ENCODE peak calls at places on chromosomes 13 and 19, in ten cellular contexts. U, Z, I, K, N, Y, P, E, B and S are unnamed samples. For H3K27me3, the result is how much of the 10 kb centered on the place peaks cover.

GRCh38 chr19:6030214-6030507 is 52.2 kb upstream of the RANBP3 start:
- DNase-seq in U (no peak), Z (no peak), I (no peak), K (no peak), N (no peak), Y (peak), P (no peak), E (no peak), B (no peak), S (no peak)

GRCh38 chr13:76667551-76667950 is 218.7 kb downstream of the KCTD12 start:
- DNase-seq in U (no peak), Z (no peak), I (no peak), K (no peak), N (no peak), Y (peak), P (no peak), E (no peak), B (no peak), S (no peak)

GRCh38 chr19:3350014-3350663 is 16.2 kb upstream of the NFIC start:
- DNase-seq in U (no peak), Z (no peak), I (no peak), K (no peak), N (no peak), Y (no peak), P (no peak), E (no peak), B (no peak), S (no peak)

GRCh38 chr13:98443329-98443728 is 133.6 kb downstream of the STK24 start:
- DNase-seq in U (no peak), Z (no peak), I (no peak), K (no peak), N (no peak), Y (peak), P (peak), E (no peak), B (no peak), S (no peak)

GRCh38 chr19:802888-803561 is 5.8 kb downstream of the PTBP1 start:
- DNase-seq in U (no peak), Z (no peak), I (no peak), K (no peak), N (no peak), Y (no peak), P (no peak), E (no peak), B (no peak), S (no peak)

GRCh38 chr19:7417671-7418324 is 69.1 kb downstream of the ARHGEF18 start:
- DNase-seq in U (no peak), Z (no peak), I (no peak), K (no peak), N (no peak), Y (peak), P (no peak), E (no peak), B (no peak), S (no peak)

GRCh38 chr19:4030552-4030951 is 23.0 kb downstream of the PIAS4 start:
- DNase-seq in U (no peak), Z (no peak), I (no peak), K (no peak), N (no peak), Y (no peak), P (no peak), E (no peak), B (no peak), S (no peak)

GRCh38 chr19:4988770-4989251 is 19.9 kb downstream of the KDM4B start:
- DNase-seq in U (peak), Z (no peak), I (no peak), K (peak), N (no peak), Y (peak), P (no peak), E (no peak), B (no peak), S (peak)

GRCh38 chr13:109256866-109257760 is 529.3 kb downstream of the IRS2 start:
- DNase-seq in U (no peak), Z (no peak), I (no peak), K (no peak), N (no peak), Y (peak), P (no peak), E (no peak), B (no peak), S (no peak)

GRCh38 chr13:113904411-113904810 is 40.5 kb upstream of the GAS6 start:
- DNase-seq in U (no peak), Z (peak), I (peak), K (peak), N (no peak), Y (no peak), P (no peak), E (peak), B (peak), S (peak)

GRCh38 chr13:76955236-76955635 is 6.9 kb downstream of the ACOD1 start:
- DNase-seq in U (no peak), Z (no peak), I (no peak), K (no peak), N (no peak), Y (no peak), P (no peak), E (no peak), B (no peak), S (no peak)

GRCh38 chr13:90365130-90365529 is 982.4 kb upstream of the MIR17HG start:
- DNase-seq in U (no peak), Z (no peak), I (no peak), K (no peak), N (no peak), Y (no peak), P (no peak), E (no peak), B (no peak), S (no peak)

GRCh38 chr19:35736913-35737886 is 5.1 kb downstream of the IGFLR1 start:
- DNase-seq in U (no peak), Z (no peak), I (no peak), K (no peak), N (no peak), Y (no peak), P (no peak), E (no peak), B (no peak), S (peak)

GRCh38 chr19:40923934-40924391 is 41.9 kb upstream of the CYP2A7 start:
- DNase-seq in U (no peak), Z (no peak), I (no peak), K (no peak), N (no peak), Y (no peak), P (peak), E (no peak), B (no peak), S (no peak)

GRCh38 chr13:30805603-30806011 is 70.3 kb downstream of the ALOX5AP start:
- DNase-seq in U (no peak), Z (no peak), I (no peak), K (no peak), N (peak), Y (no peak), P (no peak), E (peak), B (no peak), S (peak)

GRCh38 chr19:40809358-40810086 is 10.5 kb downstream of the EGLN2 start:
- DNase-seq in U (no peak), Z (no peak), I (no peak), K (no peak), N (no peak), Y (no peak), P (no peak), E (no peak), B (no peak), S (no peak)

GRCh38 chr13:73657821-73658540 is 476.2 kb downstream of the KLF12 start:
- DNase-seq in U (no peak), Z (no peak), I (no peak), K (no peak), N (no peak), Y (no peak), P (no peak), E (peak), B (no peak), S (peak)

GRCh38 chr19:19650331-19650730 is 6.9 kb upstream of the GMIP start:
- DNase-seq in U (no peak), Z (no peak), I (no peak), K (no peak), N (no peak), Y (no peak), P (no peak), E (no peak), B (no peak), S (no peak)

GRCh38 chr19:30349131-30349730 is 23.0 kb upstream of the ZNF536 start:
- DNase-seq in U (no peak), Z (no peak), I (no peak), K (no peak), N (no peak), Y (no peak), P (no peak), E (no peak), B (peak), S (no peak)

GRCh38 chr13:40478775-40479174 is 187.7 kb downstream of the FOXO1 start:
- DNase-seq in U (no peak), Z (no peak), I (no peak), K (no peak), N (no peak), Y (no peak), P (no peak), E (no peak), B (no peak), S (no peak)

GRCh38 chr13:54945978-54946377 is 1917.4 kb downstream of the OLFM4 start:
- DNase-seq in U (no peak), Z (peak), I (no peak), K (no peak), N (no peak), Y (no peak), P (no peak), E (no peak), B (no peak), S (no peak)

GRCh38 chr13:75581874-75582640 is 32.5 kb downstream of the UCHL3 start:
- DNase-seq in U (no peak), Z (no peak), I (no peak), K (no peak), N (no peak), Y (no peak), P (no peak), E (no peak), B (no peak), S (no peak)

GRCh38 chr19:17035842-17036424 is 9.3 kb upstream of the CPAMD8 start:
- DNase-seq in U (no peak), Z (no peak), I (no peak), K (no peak), N (no peak), Y (no peak), P (peak), E (no peak), B (no peak), S (peak)
- H3K27me3 ChIP-seq in U (under half), Z (under half), I (under half), K (under half), N (under half), Y (under half), P (under half), E (under half), B (under half), S (under half)

GRCh38 chr13:27969073-27969865 is at the start of gene CDX2:
- DNase-seq in U (no peak), Z (peak), I (peak), K (no peak), N (no peak), Y (no peak), P (no peak), E (no peak), B (no peak), S (no peak)
- H3K4me3 ChIP-seq in U (peak), Z (peak), I (peak), K (peak), N (no peak), Y (no peak), P (no peak), E (no peak), B (peak), S (no peak)

DNA sequence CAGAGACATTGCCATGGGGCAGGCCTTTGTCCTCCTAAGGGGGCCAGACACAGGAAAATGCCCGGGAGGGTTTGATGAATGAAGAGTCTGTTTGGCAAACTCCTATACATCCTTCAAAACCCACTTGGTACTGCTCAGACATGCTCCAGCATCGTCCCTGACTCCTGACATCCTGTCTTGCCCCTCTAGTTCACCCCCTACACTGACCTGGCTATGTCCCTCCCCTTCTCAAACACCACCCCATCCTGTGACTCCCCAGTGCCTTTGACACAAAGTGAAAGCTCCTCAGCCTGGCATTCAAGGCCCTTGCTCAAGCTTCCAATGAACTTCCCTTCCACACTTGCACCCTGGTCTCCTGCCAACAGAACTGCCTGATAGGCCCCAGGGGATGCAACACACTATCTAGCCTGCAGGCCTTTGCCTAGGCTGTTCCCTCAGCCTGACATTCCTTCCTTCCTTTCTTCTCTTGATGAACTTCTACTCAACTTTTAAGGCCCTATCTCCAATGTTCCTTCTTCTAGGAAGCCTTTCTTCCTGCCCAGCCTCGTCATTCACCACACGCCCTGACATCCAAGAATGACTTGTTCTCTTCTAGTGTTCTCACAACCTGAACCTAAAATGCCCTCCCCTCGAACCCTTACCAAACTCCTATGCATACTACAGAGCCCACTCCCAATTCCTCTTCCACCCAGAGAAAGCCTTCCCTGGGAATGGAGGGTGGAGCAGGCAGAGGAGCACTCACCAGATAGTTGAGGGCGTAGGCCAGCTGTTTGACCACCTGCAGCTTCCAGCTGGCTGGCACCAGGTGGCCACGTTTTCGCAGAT is 12.4 kb downstream of the JAK3 start:
- DNase-seq in U (no peak), Z (no peak), I (no peak), K (no peak), N (no peak), Y (no peak), P (no peak), E (no peak), B (no peak), S (no peak)
- H3K27ac ChIP-seq in U (no peak), Z (no peak), I (no peak), K (no peak), N (no peak), Y (no peak), P (no peak), E (no peak), B (no peak), S (no peak)

GRCh38 chr13:94716016-94716415 is 3.7 kb upstream of the SOX21 start:
- DNase-seq in U (no peak), Z (peak), I (no peak), K (no peak), N (no peak), Y (no peak), P (no peak), E (no peak), B (no peak), S (no peak)
- H3K27me3 ChIP-seq in U (under half), Z (under half), I (under half), K (under half), N (under half), Y (under half), P (half or more), E (half or more), B (under half), S (under half)

DNA sequence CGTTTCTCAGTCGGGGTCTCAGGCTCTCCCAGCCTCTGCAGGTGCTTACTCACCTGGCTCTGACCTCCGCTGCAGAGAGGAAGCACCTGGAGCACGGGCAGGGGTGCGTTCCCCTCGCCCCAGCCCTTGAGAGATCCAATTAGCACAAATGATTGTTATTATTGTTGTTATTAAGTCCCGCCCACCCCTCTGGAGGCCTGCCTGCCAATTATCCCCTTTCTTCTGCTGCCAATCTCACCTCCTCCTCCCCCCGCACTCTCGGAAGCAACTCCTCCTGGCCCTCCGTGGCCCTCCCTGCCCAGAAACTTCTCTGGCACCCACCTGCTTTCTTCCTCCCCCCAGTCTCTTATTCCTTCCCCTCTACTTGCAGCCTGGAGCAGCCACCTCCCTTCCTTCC is 8.8 kb downstream of the ZNF787 start:
- DNase-seq in U (no peak), Z (no peak), I (no peak), K (no peak), N (no peak), Y (no peak), P (peak), E (no peak), B (no peak), S (no peak)
- H3K4me3 ChIP-seq in U (no peak), Z (no peak), I (no peak), K (no peak), N (no peak), Y (no peak), P (no peak), E (no peak), B (no peak), S (no peak)

DNA sequence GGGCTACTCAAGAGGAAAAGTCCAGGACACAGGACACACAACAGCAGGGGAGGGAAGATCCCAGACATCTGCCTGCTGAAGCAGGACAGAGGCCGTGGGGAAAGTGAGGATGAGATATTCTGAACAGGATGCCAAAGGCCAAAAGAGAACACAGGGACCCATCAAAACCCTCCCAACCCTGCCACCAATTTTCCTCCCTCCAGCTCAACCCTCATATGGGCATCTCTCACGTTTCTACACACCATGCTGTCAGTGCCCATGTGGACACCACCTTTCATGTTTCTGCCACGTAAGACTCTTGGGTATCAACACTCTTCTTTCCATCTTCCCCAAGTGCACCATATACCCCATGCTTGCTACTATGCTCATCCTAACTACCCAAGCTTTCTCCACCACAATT is 97.6 kb downstream of the RNASEH2B start:
- DNase-seq in U (no peak), Z (no peak), I (no peak), K (no peak), N (no peak), Y (no peak), P (no peak), E (no peak), B (no peak), S (no peak)
- H3K27ac ChIP-seq in U (no peak), Z (no peak), I (peak), K (no peak), N (no peak), Y (no peak), P (no peak), E (no peak), B (no peak), S (no peak)